ENCODE peak calls at places on chromosomes 4 and X, in four cellular contexts. X is tibial nerve, M is upper lobe of right lung, A is ovary. D is an unnamed sample. For H3K36me3, the result is how much of the 10 kb centered on the place peaks cover.

GRCh38 chrX:38754102-38754790 is 47.0 kb upstream of the MID1IP1 start:
- DNase-seq in M (no peak), A (no peak), X (peak), D (no peak)

GRCh38 chr4:82744284-82744963 is 54.2 kb downstream of the SCD5 start:
- DNase-seq in X (no peak), M (no peak), A (no peak), D (no peak)

GRCh38 chrX:65879977-65880799 is 159.7 kb downstream of the VSIG4 start:
- DNase-seq in A (no peak), X (no peak), M (no peak), D (no peak)

GRCh38 chr4:120544838-120545237 is 377.7 kb downstream of the PRDM5 start:
- DNase-seq in X (no peak), A (no peak), M (no peak), D (no peak)

GRCh38 chrX:17377047-17377692 is 2.2 kb downstream of the NHS start:
- DNase-seq in A (peak), X (peak), M (peak), D (peak)

GRCh38 chr4:115841873-115842272 is 728.5 kb upstream of the NDST4 start:
- DNase-seq in X (no peak), A (no peak), M (no peak), D (no peak)

GRCh38 chr4:128384091-128384520 is 96.5 kb upstream of the PGRMC2 start:
- DNase-seq in M (no peak), X (no peak), A (no peak), D (no peak)

GRCh38 chr4:158578476-158578875 is 56.8 kb downstream of the RXFP1 start:
- DNase-seq in A (no peak), M (no peak), X (no peak), D (no peak)

GRCh38 chr4:101941816-101942358 is 151.4 kb downstream of the BANK1 start:
- DNase-seq in M (no peak), X (no peak), A (no peak), D (no peak)

GRCh38 chr4:94256833-94257232 is 49.2 kb downstream of the SMARCAD1 start:
- DNase-seq in X (no peak), M (no peak), A (no peak), D (no peak)

GRCh38 chr4:27003602-27004238 is 143.1 kb downstream of the STIM2 start:
- DNase-seq in X (no peak), M (no peak), A (no peak), D (no peak)

GRCh38 chrX:154376768-154377167 is 2.3 kb upstream of the EMD start:
- DNase-seq in A (peak), M (peak), X (no peak), D (no peak)

GRCh38 chrX:43703211-43703791 is 47.2 kb downstream of the MAOA start:
- DNase-seq in X (no peak), M (no peak), A (no peak), D (no peak)

GRCh38 chr4:30962949-30963348 is 242.8 kb downstream of the PCDH7 start:
- DNase-seq in A (no peak), X (no peak), M (no peak), D (no peak)

GRCh38 chr4:140133576-140133975 is 20.4 kb downstream of the MAML3 start:
- DNase-seq in A (no peak), X (no peak), M (no peak), D (no peak)

GRCh38 chr4:80006935-80007744 is 65.9 kb downstream of the ANTXR2 start:
- DNase-seq in M (no peak), X (no peak), A (no peak), D (no peak)

GRCh38 chrX:65878456-65878855 is 161.4 kb downstream of the VSIG4 start:
- DNase-seq in M (no peak), A (no peak), X (no peak), D (no peak)

GRCh38 chr4:145176641-145177432 is 3.6 kb downstream of the OTUD4 start:
- DNase-seq in M (no peak), A (no peak), X (no peak), D (no peak)

GRCh38 chr4:2932951-2933565 is 30.1 kb downstream of the NOP14 start:
- DNase-seq in A (peak), M (peak), X (no peak), D (peak)

GRCh38 chrX:118251251-118251650 is 94.7 kb upstream of the WDR44 start:
- DNase-seq in A (no peak), M (no peak), X (peak), D (no peak)

GRCh38 chr4:133186210-133186609 is 37.1 kb downstream of the PCDH10 start:
- DNase-seq in A (no peak), M (no peak), X (no peak), D (no peak)

GRCh38 chr4:184506527-184507121 is 32.3 kb upstream of the IRF2 start:
- DNase-seq in M (no peak), X (no peak), A (no peak), D (no peak)

GRCh38 chr4:182874158-182874855 is 42.9 kb downstream of the DCTD start:
- DNase-seq in A (no peak), M (no peak), X (no peak), D (no peak)

GRCh38 chr4:66647915-66648314 is 897.4 kb downstream of the CENPC start:
- DNase-seq in X (no peak), M (no peak), A (no peak), D (no peak)

GRCh38 chr4:168712316-168712855 is 215.5 kb downstream of the PALLD start:
- DNase-seq in X (no peak), M (no peak), A (no peak), D (no peak)

GRCh38 chr4:168708108-168708507 is 211.3 kb downstream of the PALLD start:
- DNase-seq in A (no peak), X (no peak), M (no peak), D (no peak)

GRCh38 chr4:168713193-168713592 is 216.3 kb downstream of the PALLD start:
- DNase-seq in A (no peak), M (no peak), X (no peak), D (no peak)

GRCh38 chr4:168711197-168712120 is 214.6 kb downstream of the PALLD start:
- DNase-seq in X (no peak), M (no peak), A (peak), D (no peak)

GRCh38 chr4:168710353-168710946 is 213.6 kb downstream of the PALLD start:
- DNase-seq in M (no peak), A (no peak), X (peak), D (no peak)
- TF ChIP-seq CTCF in M (peak), A (peak), X (peak), D (peak)

GRCh38 chr4:105599475-105599874 is 47.1 kb downstream of the ARHGEF38 start:
- DNase-seq in A (no peak), X (no peak), M (no peak), D (no peak)
- H3K36me3 ChIP-seq in A (under half), X (under half), M (under half), D (under half)

GRCh38 chrX:81168391-81168790 is 33.3 kb downstream of the HMGN5 start:
- DNase-seq in M (no peak), X (no peak), A (no peak), D (no peak)

DNA sequence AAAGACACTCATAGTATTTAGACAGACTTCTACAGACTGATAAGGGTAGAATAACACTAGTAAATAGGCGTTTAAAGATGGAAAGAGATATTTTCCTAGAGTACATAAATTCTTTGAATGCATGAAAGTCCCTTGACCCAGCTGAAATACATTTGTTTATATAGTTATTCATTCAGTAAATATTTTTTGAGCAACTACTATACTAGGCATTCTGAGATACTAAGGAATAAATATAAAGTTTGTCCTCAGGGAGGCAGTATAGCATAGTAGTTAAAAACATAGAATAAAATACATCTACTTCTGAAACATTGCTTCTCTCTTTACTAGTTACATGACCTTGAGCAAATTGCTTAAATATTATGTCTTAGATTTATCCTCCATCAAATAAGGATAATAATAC is 27.4 kb downstream of the HMGN5 start:
- DNase-seq in X (no peak), A (no peak), M (no peak), D (no peak)
- TF ChIP-seq CTCF in X (no peak), A (no peak), M (peak), D (peak)

GRCh38 chrX:148867596-148867995 is 367.2 kb downstream of the AFF2 start:
- DNase-seq in M (no peak), X (no peak), A (no peak), D (no peak)

GRCh38 chrX:148874621-148875020 is 374.2 kb downstream of the AFF2 start:
- DNase-seq in A (no peak), X (no peak), M (no peak), D (no peak)

GRCh38 chrX:148872153-148872540 is 371.7 kb downstream of the AFF2 start:
- DNase-seq in A (no peak), M (no peak), X (no peak), D (no peak)

GRCh38 chrX:148871422-148872152 is 371.2 kb downstream of the AFF2 start:
- DNase-seq in X (no peak), M (no peak), A (no peak), D (no peak)

GRCh38 chrX:148872881-148873280 is 372.5 kb downstream of the AFF2 start:
- DNase-seq in A (no peak), X (no peak), M (no peak), D (no peak)
- H3K36me3 ChIP-seq in A (under half), X (under half), M (under half), D (under half)